ENCODE peak calls at places on chromosomes 16 and 17, in four cellular contexts. One of them, this sample, is unnamed.

GRCh38 chr17:29179232-29180036 is 764 bp downstream of the MYO18A start:
- DNase-seq in HFF-Myc: no peak
- DNase-seq in uterus: peak; percentile 33
- DNase-seq in choroid plexus epithelial cell: no peak
- DNase-seq in this sample: peak; percentile 81

GRCh38 chr17:54992797-54993639 is 24.5 kb downstream of the STXBP4 start:
- DNase-seq in uterus: no peak
- DNase-seq in HFF-Myc: peak; percentile 10
- DNase-seq in choroid plexus epithelial cell: peak; percentile 76
- DNase-seq in this sample: no peak

GRCh38 chr16:68969338-68969737 is 126.0 kb downstream of the TANGO6 start:
- DNase-seq in choroid plexus epithelial cell: no peak
- DNase-seq in uterus: no peak
- DNase-seq in HFF-Myc: no peak
- DNase-seq in this sample: no peak

GRCh38 chr17:64225410-64225809 is 37.6 kb downstream of the TEX2 start:
- DNase-seq in choroid plexus epithelial cell: no peak
- DNase-seq in uterus: no peak
- DNase-seq in HFF-Myc: no peak
- DNase-seq in this sample: no peak

GRCh38 chr16:83248735-83249469 is 558.9 kb upstream of the HSBP1 start:
- DNase-seq in choroid plexus epithelial cell: peak; percentile 22
- DNase-seq in HFF-Myc: no peak
- DNase-seq in uterus: no peak
- DNase-seq in this sample: no peak

GRCh38 chr16:62576636-62577035 is 540.4 kb upstream of the CDH8 start:
- DNase-seq in choroid plexus epithelial cell: no peak
- DNase-seq in uterus: no peak
- DNase-seq in HFF-Myc: no peak
- DNase-seq in this sample: no peak

GRCh38 chr17:59277031-59277430 is 54.4 kb upstream of the YPEL2 start:
- DNase-seq in choroid plexus epithelial cell: no peak
- DNase-seq in uterus: no peak
- DNase-seq in HFF-Myc: no peak
- DNase-seq in this sample: no peak

GRCh38 chr16:31351246-31351936 is 3.6 kb upstream of the ITGAX start:
- DNase-seq in choroid plexus epithelial cell: no peak
- DNase-seq in HFF-Myc: no peak
- DNase-seq in uterus: no peak
- DNase-seq in this sample: no peak

GRCh38 chr16:24543949-24544348 is 4.6 kb downstream of the RBBP6 start:
- DNase-seq in choroid plexus epithelial cell: no peak
- DNase-seq in HFF-Myc: no peak
- DNase-seq in uterus: no peak
- DNase-seq in this sample: no peak

GRCh38 chr17:57401556-57402488 is 145.5 kb downstream of the MSI2 start:
- DNase-seq in choroid plexus epithelial cell: no peak
- DNase-seq in uterus: no peak
- DNase-seq in HFF-Myc: no peak
- DNase-seq in this sample: no peak

GRCh38 chr16:70160821-70161220 is 12.8 kb upstream of the CLEC18C start:
- DNase-seq in HFF-Myc: no peak
- DNase-seq in uterus: no peak
- DNase-seq in choroid plexus epithelial cell: no peak
- DNase-seq in this sample: no peak

GRCh38 chr16:11349599-11350276 is 4.5 kb downstream of the RMI2 start:
- DNase-seq in choroid plexus epithelial cell: no peak
- DNase-seq in HFF-Myc: no peak
- DNase-seq in uterus: peak; percentile 58
- DNase-seq in this sample: peak; percentile 51

GRCh38 chr16:69113216-69113615 is 7.8 kb downstream of the HAS3 start:
- DNase-seq in uterus: no peak
- DNase-seq in HFF-Myc: no peak
- DNase-seq in choroid plexus epithelial cell: no peak
- DNase-seq in this sample: no peak

GRCh38 chr17:19387921-19388521 is 1.0 kb upstream of the MFAP4 start:
- DNase-seq in uterus: no peak
- DNase-seq in HFF-Myc: peak; percentile 71
- DNase-seq in choroid plexus epithelial cell: peak; percentile 86
- DNase-seq in this sample: no peak

GRCh38 chr17:9219631-9220415 is 198.5 kb downstream of the NTN1 start:
- DNase-seq in HFF-Myc: no peak
- DNase-seq in uterus: no peak
- DNase-seq in choroid plexus epithelial cell: no peak
- DNase-seq in this sample: no peak

GRCh38 chr16:5071681-5072333 is at the start of gene ALG1:
- DNase-seq in choroid plexus epithelial cell: peak; percentile 89
- DNase-seq in uterus: peak; percentile 93
- DNase-seq in HFF-Myc: peak; percentile 56
- DNase-seq in this sample: peak; percentile 90

GRCh38 chr17:3886776-3887175 is 6.1 kb downstream of the CAMKK1 start:
- DNase-seq in uterus: no peak
- DNase-seq in choroid plexus epithelial cell: peak; percentile 18
- DNase-seq in HFF-Myc: no peak
- DNase-seq in this sample: peak; percentile 50

GRCh38 chr17:48544356-48545021 is 420 bp downstream of the HOXB2 start:
- DNase-seq in HFF-Myc: no peak
- DNase-seq in choroid plexus epithelial cell: no peak
- DNase-seq in uterus: peak; percentile 95
- DNase-seq in this sample: peak; percentile 74

GRCh38 chr16:20302389-20302788 is 24.9 kb downstream of the GP2 start:
- DNase-seq in HFF-Myc: no peak
- DNase-seq in choroid plexus epithelial cell: no peak
- DNase-seq in uterus: no peak
- DNase-seq in this sample: no peak

GRCh38 chr17:73689596-73690275 is 45.5 kb upstream of the SDK2 start:
- DNase-seq in HFF-Myc: no peak
- DNase-seq in uterus: no peak
- DNase-seq in choroid plexus epithelial cell: no peak
- DNase-seq in this sample: no peak
- H3K4me3 ChIP-seq in HFF-Myc: no peak overlapping the region
- H3K4me3 ChIP-seq in uterus: no peak overlapping the region
- H3K4me3 ChIP-seq in choroid plexus epithelial cell: no peak overlapping the region
- H3K4me3 ChIP-seq in this sample: no peak overlapping the region

DNA sequence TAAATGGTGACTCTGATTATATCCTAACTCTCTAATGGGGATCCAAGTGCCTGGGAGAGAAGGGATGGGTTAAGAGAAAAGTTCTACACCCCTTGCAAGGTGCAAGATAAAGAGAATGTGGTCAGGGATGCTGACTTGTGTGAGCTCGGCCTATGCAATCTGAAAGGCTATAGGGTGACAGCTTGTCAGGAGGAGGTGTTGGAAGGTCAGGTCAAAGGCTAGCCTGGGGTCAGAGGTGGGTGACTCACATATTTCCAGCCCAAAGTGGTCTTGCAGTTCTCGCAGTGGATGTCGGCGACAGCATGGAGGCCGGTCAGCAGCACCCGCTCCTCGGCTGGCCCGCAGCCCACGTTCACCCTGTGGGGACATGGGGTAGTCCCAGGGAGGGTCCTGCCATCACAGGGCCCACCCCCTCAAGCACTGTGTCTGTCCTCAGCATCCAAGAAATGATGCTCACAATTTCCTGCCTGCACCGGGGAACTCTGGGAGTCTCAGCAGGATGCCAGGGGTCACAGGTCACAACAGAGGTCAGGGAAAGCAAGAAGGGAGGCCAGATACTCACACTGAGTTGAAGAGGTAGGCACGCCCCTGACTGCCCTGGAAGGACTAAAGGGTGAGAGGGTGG is 1.4 kb downstream of the YPEL3 start:
- DNase-seq in uterus: no peak
- DNase-seq in choroid plexus epithelial cell: no peak
- DNase-seq in HFF-Myc: no peak
- DNase-seq in this sample: no peak
- H3K4me3 ChIP-seq in uterus: peak overlapping the region; percentile 82
- H3K4me3 ChIP-seq in choroid plexus epithelial cell: peak overlapping the region; percentile 75
- H3K4me3 ChIP-seq in HFF-Myc: peak overlapping the region; percentile 46
- H3K4me3 ChIP-seq in this sample: peak overlapping the region; percentile 81

DNA sequence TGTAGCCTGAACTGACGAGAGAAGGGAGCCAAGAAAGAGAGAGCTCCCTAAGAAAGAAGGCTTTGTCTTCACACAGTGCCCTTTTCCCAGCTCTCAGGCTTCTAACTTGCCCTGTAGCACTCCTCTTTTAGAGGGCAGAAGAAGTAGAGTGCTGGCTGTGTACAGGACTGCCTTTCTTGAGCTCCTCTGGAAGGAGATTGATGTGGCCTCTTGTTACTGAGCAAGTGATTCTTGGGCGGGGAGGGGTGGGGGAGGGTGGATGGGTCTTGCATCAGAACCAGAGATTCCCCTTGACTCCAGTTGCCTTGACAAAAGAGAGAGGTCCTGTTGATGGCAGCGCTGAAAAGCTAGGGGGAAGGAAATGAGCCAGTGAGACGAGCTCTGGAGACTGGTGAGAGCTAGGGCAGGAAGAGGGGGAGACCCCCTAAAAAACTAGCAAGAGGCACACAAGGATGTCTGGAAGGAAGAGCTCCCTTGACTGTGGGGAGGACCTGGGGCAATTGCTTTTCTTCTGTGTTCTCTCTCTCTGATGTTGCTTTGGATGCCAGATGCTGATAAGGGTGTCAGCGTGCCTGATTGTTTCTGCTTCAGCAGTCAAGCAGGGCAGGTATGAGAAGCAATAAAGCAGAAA is 18.4 kb downstream of the GPR179 start:
- DNase-seq in choroid plexus epithelial cell: peak; percentile 27
- DNase-seq in uterus: no peak
- DNase-seq in HFF-Myc: no peak
- DNase-seq in this sample: no peak
- H3K4me3 ChIP-seq in choroid plexus epithelial cell: no peak overlapping the region
- H3K4me3 ChIP-seq in uterus: no peak overlapping the region
- H3K4me3 ChIP-seq in HFF-Myc: no peak overlapping the region
- H3K4me3 ChIP-seq in this sample: no peak overlapping the region

DNA sequence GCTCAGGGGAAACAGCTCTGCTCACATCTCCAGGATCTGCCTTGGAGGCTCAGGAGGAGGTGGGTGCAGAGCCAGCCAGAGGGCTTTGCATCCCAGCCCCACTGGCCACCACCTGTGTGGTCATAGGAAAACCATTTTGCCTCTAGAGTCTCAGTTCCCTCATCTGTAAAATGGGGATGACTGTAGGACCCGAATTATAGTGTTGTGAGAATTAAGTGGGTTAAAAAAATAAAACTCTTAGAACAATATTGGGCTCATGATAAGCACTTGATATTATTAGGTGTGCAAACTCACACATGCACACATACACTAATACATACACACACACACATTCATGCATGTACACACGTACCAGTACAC is 19.4 kb upstream of the JPH3 start:
- DNase-seq in choroid plexus epithelial cell: no peak
- DNase-seq in uterus: no peak
- DNase-seq in HFF-Myc: no peak
- DNase-seq in this sample: no peak
- H3K4me3 ChIP-seq in choroid plexus epithelial cell: no peak overlapping the region
- H3K4me3 ChIP-seq in uterus: no peak overlapping the region
- H3K4me3 ChIP-seq in HFF-Myc: no peak overlapping the region
- H3K4me3 ChIP-seq in this sample: no peak overlapping the region

GRCh38 chr16:86495756-86496261 is 14.5 kb upstream of the FOXF1 start:
- DNase-seq in uterus: no peak
- DNase-seq in HFF-Myc: no peak
- DNase-seq in choroid plexus epithelial cell: no peak
- DNase-seq in this sample: no peak

GRCh38 chr16:86498155-86498651 is 12.1 kb upstream of the FOXF1 start:
- DNase-seq in HFF-Myc: no peak
- DNase-seq in choroid plexus epithelial cell: no peak
- DNase-seq in uterus: no peak
- DNase-seq in this sample: no peak

GRCh38 chr16:86497551-86498021 is 12.7 kb upstream of the FOXF1 start:
- DNase-seq in uterus: no peak
- DNase-seq in choroid plexus epithelial cell: no peak
- DNase-seq in HFF-Myc: no peak
- DNase-seq in this sample: no peak

GRCh38 chr16:86496262-86496928 is 13.9 kb upstream of the FOXF1 start:
- DNase-seq in choroid plexus epithelial cell: no peak
- DNase-seq in uterus: no peak
- DNase-seq in HFF-Myc: no peak
- DNase-seq in this sample: no peak

GRCh38 chr16:86496929-86497381 is 13.4 kb upstream of the FOXF1 start:
- DNase-seq in HFF-Myc: no peak
- DNase-seq in choroid plexus epithelial cell: no peak
- DNase-seq in uterus: no peak
- DNase-seq in this sample: no peak
- H3K4me3 ChIP-seq in HFF-Myc: peak overlapping the region; percentile 20
- H3K4me3 ChIP-seq in choroid plexus epithelial cell: no peak overlapping the region
- H3K4me3 ChIP-seq in uterus: no peak overlapping the region
- H3K4me3 ChIP-seq in this sample: peak overlapping the region; percentile 30

DNA sequence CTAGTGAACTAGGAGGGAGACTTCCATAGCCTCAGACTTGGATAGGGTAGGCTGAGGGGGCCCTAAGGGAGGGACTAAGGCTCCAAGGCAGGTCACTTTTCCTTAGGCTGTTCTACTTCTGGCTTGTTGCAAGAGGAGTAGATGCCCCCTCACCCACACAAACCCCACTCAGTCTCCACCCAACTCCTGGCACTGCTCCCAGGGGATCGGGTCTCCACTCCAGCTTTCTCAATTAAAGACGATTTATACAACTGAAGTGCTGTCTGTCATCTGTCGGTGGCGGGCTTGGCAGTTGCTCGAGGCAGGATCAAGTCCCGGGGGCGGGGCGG is 215 bp upstream of the CHRNB1 start:
- DNase-seq in choroid plexus epithelial cell: no peak
- DNase-seq in HFF-Myc: no peak
- DNase-seq in uterus: no peak
- DNase-seq in this sample: no peak
- H3K4me3 ChIP-seq in choroid plexus epithelial cell: no peak overlapping the region
- H3K4me3 ChIP-seq in HFF-Myc: no peak overlapping the region
- H3K4me3 ChIP-seq in uterus: no peak overlapping the region
- H3K4me3 ChIP-seq in this sample: no peak overlapping the region

GRCh38 chr17:21146362-21147021 is 19.7 kb downstream of the DHRS7B start:
- DNase-seq in choroid plexus epithelial cell: no peak
- DNase-seq in HFF-Myc: no peak
- DNase-seq in uterus: no peak
- DNase-seq in this sample: no peak

GRCh38 chr17:21143695-21144094 is 16.9 kb downstream of the DHRS7B start:
- DNase-seq in uterus: no peak
- DNase-seq in choroid plexus epithelial cell: no peak
- DNase-seq in HFF-Myc: no peak
- DNase-seq in this sample: no peak

DNA sequence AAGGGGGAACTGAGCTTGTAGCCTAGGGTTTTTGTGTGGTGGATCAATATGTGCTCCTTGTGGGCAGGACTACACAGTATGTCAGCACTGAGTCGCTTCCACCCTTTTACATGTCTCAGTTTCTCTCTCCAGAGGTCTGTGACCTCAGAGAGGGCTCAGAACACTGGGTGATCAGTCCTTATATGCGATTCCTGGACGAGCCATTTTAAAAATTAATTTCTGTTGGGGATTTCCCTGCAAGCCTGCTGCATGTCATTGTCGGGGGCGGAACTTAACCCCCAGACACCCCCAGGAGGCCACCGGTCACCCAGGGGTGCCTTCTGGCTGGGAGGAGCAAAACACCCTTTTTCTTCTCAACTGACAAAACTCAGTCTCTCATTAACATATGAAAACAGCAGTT is 14.1 kb downstream of the DHRS7B start:
- DNase-seq in HFF-Myc: no peak
- DNase-seq in choroid plexus epithelial cell: no peak
- DNase-seq in uterus: no peak
- DNase-seq in this sample: no peak
- H3K4me3 ChIP-seq in HFF-Myc: no peak overlapping the region
- H3K4me3 ChIP-seq in choroid plexus epithelial cell: no peak overlapping the region
- H3K4me3 ChIP-seq in uterus: no peak overlapping the region
- H3K4me3 ChIP-seq in this sample: no peak overlapping the region